ENCODE peak calls at places on chromosomes 1 and 21, in five cellular contexts. A, F, K, E and M are unnamed samples.
A peak's percentile ranks its signal among the peaks of the same experiment; 100 is the strongest.

GRCh38 chr1:72281637-72282270 is 585 bp downstream of the NEGR1 start:
- DNase-seq in E (peak; percentile 50), F (no peak), A (no peak), K (no peak), M (peak; percentile 82)

GRCh38 chr1:28750330-28750729 is 13.6 kb downstream of the YTHDF2 start:
- DNase-seq in E (no peak), K (no peak), A (no peak), F (no peak), M (no peak)

GRCh38 chr1:224879404-224879803 is 50.1 kb upstream of the DNAH14 start:
- DNase-seq in F (no peak), E (no peak), K (no peak), A (no peak), M (no peak)

GRCh38 chr21:46071082-46071481 is 26.8 kb upstream of the COL6A2 start:
- DNase-seq in K (peak; percentile 26), A (no peak), F (no peak), E (no peak), M (no peak)

GRCh38 chr1:242524571-242525359 is at the start of gene PLD5:
- DNase-seq in K (no peak), F (no peak), A (no peak), E (peak; percentile 42), M (no peak)

GRCh38 chr1:170309389-170310013 is 163.7 kb downstream of the NTMT2 start:
- DNase-seq in A (no peak), F (no peak), K (no peak), E (no peak), M (no peak)

GRCh38 chr1:202858306-202858705 is 30.6 kb downstream of the RABIF start:
- DNase-seq in E (no peak), K (no peak), F (peak; percentile 46), A (no peak), M (no peak)

GRCh38 chr1:64006276-64007051 is 197.0 kb upstream of the UBE2U start:
- DNase-seq in E (no peak), K (no peak), F (peak; percentile 84), A (no peak), M (peak; percentile 99)

GRCh38 chr1:248782311-248782887 is 26.8 kb upstream of the LYPD8 start:
- DNase-seq in F (no peak), A (no peak), K (no peak), E (no peak), M (peak; percentile 98)

GRCh38 chr1:48019714-48020315 is 22.6 kb upstream of the TRABD2B start:
- DNase-seq in F (peak; percentile 52), K (no peak), E (no peak), A (no peak), M (no peak)

GRCh38 chr1:53654216-53655210 is 84.5 kb downstream of the GLIS1 start:
- DNase-seq in K (no peak), E (no peak), A (no peak), F (no peak), M (peak; percentile 26)

GRCh38 chr1:167057297-167057688 is 32.9 kb downstream of the GPA33 start:
- DNase-seq in E (peak; percentile 31), A (no peak), F (peak; percentile 43), K (no peak), M (peak; percentile 90)

GRCh38 chr1:63069214-63069613 is 253.2 kb upstream of the FOXD3 start:
- DNase-seq in A (no peak), E (no peak), K (no peak), F (no peak), M (no peak)

GRCh38 chr21:43303240-43304178 is 123.4 kb downstream of the SIK1 start:
- DNase-seq in A (no peak), E (no peak), F (no peak), K (peak; percentile 32), M (no peak)

GRCh38 chr1:213014642-213015041 is 1.0 kb downstream of the ANGEL2 start:
- DNase-seq in A (no peak), F (no peak), K (no peak), E (no peak), M (no peak)

GRCh38 chr1:151837841-151838490 is 1.7 kb downstream of the C2CD4D start:
- DNase-seq in E (no peak), A (no peak), K (peak; percentile 60), F (no peak), M (peak; percentile 82)

GRCh38 chr1:75136158-75136815 is 2.1 kb downstream of the LHX8 start:
- DNase-seq in E (no peak), K (no peak), A (no peak), F (no peak), M (peak; percentile 76)

GRCh38 chr21:37532868-37533780 is 166.6 kb downstream of the DYRK1A start:
- DNase-seq in K (peak; percentile 52), E (no peak), F (peak; percentile 33), A (no peak), M (peak; percentile 53)

GRCh38 chr1:216523043-216523442 is 99.8 kb upstream of the USH2A start:
- DNase-seq in A (no peak), K (no peak), F (no peak), E (no peak), M (no peak)

GRCh38 chr1:235883261-235883927 is 16.7 kb upstream of the LYST start:
- DNase-seq in E (peak; percentile 62), F (peak; percentile 88), K (no peak), A (no peak), M (peak; percentile 25)

GRCh38 chr1:1969953-1970716 is 33.5 kb downstream of the CFAP74 start:
- DNase-seq in F (no peak), E (no peak), K (no peak), A (no peak), M (no peak)

GRCh38 chr21:26845066-26845749 is at the start of gene ADAMTS1:
- DNase-seq in E (peak; percentile 95), K (no peak), F (peak; percentile 81), A (no peak), M (no peak)

GRCh38 chr1:44239337-44239960 is 26.2 kb downstream of the DMAP1 start:
- DNase-seq in K (no peak), F (no peak), E (no peak), A (no peak), M (no peak)

GRCh38 chr1:59967141-59967697 is 40.6 kb upstream of the CYP2J2 start:
- DNase-seq in K (no peak), E (no peak), F (no peak), A (no peak), M (peak; percentile 90)

GRCh38 chr1:5645929-5646328 is 346.3 kb downstream of the NPHP4 start:
- DNase-seq in E (no peak), K (no peak), A (no peak), F (no peak), M (no peak)

GRCh38 chr1:238658766-238659165 is 727.6 kb upstream of the CHRM3 start:
- DNase-seq in E (no peak), F (no peak), A (no peak), K (no peak), M (no peak)

GRCh38 chr1:193358419-193358818 is 172.0 kb upstream of the B3GALT2 start:
- DNase-seq in K (no peak), A (no peak), E (no peak), F (no peak), M (no peak)

GRCh38 chr1:53469373-53469772 is 10.2 kb downstream of the DMRTB1 start:
- DNase-seq in A (no peak), K (no peak), E (no peak), F (no peak), M (no peak)

GRCh38 chr1:198491596-198491995 is 48.9 kb downstream of the ATP6V1G3 start:
- DNase-seq in F (no peak), E (no peak), K (no peak), A (no peak), M (no peak)

GRCh38 chr1:59414406-59415133 is 117.7 kb downstream of the FGGY start:
- DNase-seq in F (no peak), K (no peak), A (no peak), E (no peak), M (peak; percentile 13)

GRCh38 chr1:83716641-83717040 is 282.3 kb downstream of the TTLL7 start:
- DNase-seq in E (no peak), A (no peak), K (no peak), F (no peak), M (no peak)

GRCh38 chr1:145846191-145846590 is 761 bp downstream of the NUDT17 start:
- DNase-seq in K (peak; percentile 52), A (no peak), E (no peak), F (no peak), M (peak; percentile 46)

GRCh38 chr21:42767561-42767835 is 111.8 kb downstream of the WDR4 start:
- DNase-seq in E (no peak), K (no peak), A (no peak), F (no peak), M (no peak)

GRCh38 chr1:77288275-77288674 is 6.5 kb downstream of the AK5 start:
- DNase-seq in A (no peak), F (no peak), E (no peak), K (no peak), M (no peak)

GRCh38 chr1:50620680-50621329 is 197.6 kb upstream of the DMRTA2 start:
- DNase-seq in F (peak; percentile 22), E (no peak), A (no peak), K (no peak), M (peak; percentile 50)

GRCh38 chr1:6831368-6831767 is 46.1 kb downstream of the CAMTA1 start:
- DNase-seq in A (no peak), F (no peak), E (no peak), K (no peak), M (no peak)

GRCh38 chr1:108057536-108057935 is 92.6 kb upstream of the VAV3 start:
- DNase-seq in A (no peak), E (no peak), K (no peak), F (no peak), M (peak; percentile 73)

GRCh38 chr1:17559618-17560419 is 20.3 kb downstream of the ARHGEF10L start:
- DNase-seq in F (peak; percentile 83), E (no peak), K (no peak), A (no peak), M (peak; percentile 58)

GRCh38 chr1:241569848-241570247 is 37.7 kb downstream of the KMO start:
- DNase-seq in K (no peak), F (no peak), E (no peak), A (no peak), M (no peak)